ENCODE peak calls at places on chromosome 18, in seven cellular contexts. S, M, W, N, O, K and Q are unnamed samples.

GRCh38 chr18:38545071-38545470 is 979.5 kb upstream of the CELF4 start:
- DNase-seq in M (peak), K (no peak), W (peak), N (no peak), S (no peak), O (no peak), Q (no peak)

GRCh38 chr18:27780061-27780740 is 396.7 kb downstream of the CDH2 start:
- DNase-seq in O (no peak), W (no peak), K (no peak), M (no peak), N (no peak), S (no peak), Q (no peak)

GRCh38 chr18:59376351-59376935 is 17.4 kb upstream of the LMAN1 start:
- DNase-seq in K (no peak), W (no peak), M (no peak), O (no peak), N (no peak), S (no peak), Q (no peak)

GRCh38 chr18:73880387-73880786 is 267.2 kb downstream of the FBXO15 start:
- DNase-seq in S (no peak), M (no peak), W (no peak), O (no peak), N (no peak), K (no peak), Q (no peak)

GRCh38 chr18:43001821-43002220 is 113.7 kb downstream of the RIT2 start:
- DNase-seq in O (no peak), W (no peak), S (no peak), N (no peak), M (no peak), K (no peak), Q (no peak)

GRCh38 chr18:23719634-23720201 is 30.5 kb downstream of the LAMA3 start:
- DNase-seq in O (no peak), K (no peak), W (no peak), M (peak), N (peak), S (no peak), Q (no peak)

GRCh38 chr18:77223221-77223639 is 26.4 kb upstream of the GALR1 start:
- DNase-seq in O (no peak), M (no peak), K (no peak), N (no peak), S (no peak), W (no peak), Q (no peak)

GRCh38 chr18:37483221-37483971 is 82.2 kb downstream of the CELF4 start:
- DNase-seq in M (no peak), O (no peak), S (no peak), K (no peak), N (no peak), W (no peak), Q (no peak)

GRCh38 chr18:45448871-45449270 is 166.4 kb upstream of the SLC14A2 start:
- DNase-seq in W (no peak), O (no peak), S (no peak), M (no peak), N (no peak), K (no peak), Q (no peak)

GRCh38 chr18:9743200-9744016 is 35.3 kb downstream of the RAB31 start:
- DNase-seq in W (peak), S (no peak), M (peak), O (no peak), K (no peak), N (peak), Q (no peak)

GRCh38 chr18:13628211-13628610 is 98.1 kb downstream of the FAM210A start:
- DNase-seq in O (no peak), M (no peak), W (no peak), S (no peak), K (no peak), N (no peak), Q (no peak)

GRCh38 chr18:3624818-3625716 is 175.1 kb downstream of the TGIF1 start:
- DNase-seq in N (peak), K (no peak), O (no peak), M (no peak), S (no peak), W (no peak), Q (no peak)

GRCh38 chr18:74793746-74794145 is 196.1 kb downstream of the ZNF407 start:
- DNase-seq in K (no peak), O (no peak), M (no peak), W (no peak), S (no peak), N (no peak), Q (no peak)

GRCh38 chr18:24212939-24213338 is 74.1 kb downstream of the CABYR start:
- DNase-seq in S (no peak), K (no peak), O (no peak), M (peak), W (no peak), N (no peak), Q (no peak)

GRCh38 chr18:78979058-78979680 is 449 bp upstream of the SALL3 start:
- DNase-seq in S (no peak), O (no peak), M (no peak), K (no peak), W (peak), N (no peak), Q (peak)

GRCh38 chr18:2351126-2351850 is 220.0 kb downstream of the METTL4 start:
- DNase-seq in K (no peak), O (no peak), S (no peak), W (no peak), M (no peak), N (no peak), Q (no peak)

GRCh38 chr18:28065031-28065792 is 111.7 kb downstream of the CDH2 start:
- DNase-seq in S (no peak), M (peak), W (no peak), N (no peak), K (no peak), O (no peak), Q (no peak)

GRCh38 chr18:62723666-62724281 is 8.4 kb downstream of the PHLPP1 start:
- DNase-seq in S (no peak), O (no peak), K (no peak), N (no peak), W (no peak), M (peak), Q (no peak)

GRCh38 chr18:67520276-67521035 is 3.9 kb upstream of the DSEL start:
- DNase-seq in O (no peak), N (no peak), K (no peak), W (no peak), S (no peak), M (no peak), Q (no peak)

GRCh38 chr18:39958876-39959275 is 1996.2 kb upstream of the PIK3C3 start:
- DNase-seq in M (no peak), O (no peak), S (no peak), N (no peak), K (no peak), W (no peak), Q (no peak)

GRCh38 chr18:62399781-62400308 is 74.7 kb downstream of the TNFRSF11A start:
- DNase-seq in W (no peak), M (peak), O (no peak), K (no peak), S (no peak), N (no peak), Q (peak)

GRCh38 chr18:47184419-47185050 is 8.4 kb upstream of the IER3IP1 start:
- DNase-seq in S (no peak), K (no peak), O (no peak), N (peak), M (peak), W (no peak), Q (no peak)

GRCh38 chr18:63001861-63002260 is 286.5 kb downstream of the PHLPP1 start:
- DNase-seq in N (no peak), W (no peak), M (no peak), S (no peak), K (no peak), O (no peak), Q (no peak)

GRCh38 chr18:14978962-14979535 is 231.1 kb downstream of the ANKRD30B start:
- DNase-seq in N (no peak), S (no peak), K (no peak), W (peak), M (peak), O (no peak), Q (peak)
- TF ChIP-seq TAF1 in N (no peak), S (no peak), K (no peak), W (no peak), M (no peak), O (no peak), Q (no peak)

GRCh38 chr18:60740313-60740712 is 367.7 kb upstream of the MC4R start:
- DNase-seq in W (no peak), O (no peak), M (no peak), N (no peak), S (no peak), K (no peak), Q (no peak)

GRCh38 chr18:60739212-60739611 is 366.6 kb upstream of the MC4R start:
- DNase-seq in W (no peak), M (no peak), O (no peak), K (no peak), N (no peak), S (no peak), Q (no peak)
- TF ChIP-seq TAF1 in W (no peak), M (no peak), O (no peak), K (no peak), N (no peak), S (no peak), Q (no peak)

GRCh38 chr18:56641714-56642331 is 3.4 kb upstream of the TXNL1 start:
- DNase-seq in N (no peak), W (no peak), S (no peak), M (peak), O (no peak), K (no peak), Q (no peak)

GRCh38 chr18:56650056-56650455 is 1.1 kb upstream of the WDR7 start:
- DNase-seq in M (no peak), N (no peak), K (no peak), W (no peak), S (no peak), O (no peak), Q (no peak)

GRCh38 chr18:56648307-56648706 is 2.9 kb upstream of the WDR7 start:
- DNase-seq in S (no peak), K (no peak), O (no peak), W (no peak), N (no peak), M (no peak), Q (no peak)

GRCh38 chr18:56647071-56647470 is 4.1 kb upstream of the WDR7 start:
- DNase-seq in O (no peak), S (no peak), N (no peak), M (no peak), W (no peak), K (no peak), Q (no peak)

DNA sequence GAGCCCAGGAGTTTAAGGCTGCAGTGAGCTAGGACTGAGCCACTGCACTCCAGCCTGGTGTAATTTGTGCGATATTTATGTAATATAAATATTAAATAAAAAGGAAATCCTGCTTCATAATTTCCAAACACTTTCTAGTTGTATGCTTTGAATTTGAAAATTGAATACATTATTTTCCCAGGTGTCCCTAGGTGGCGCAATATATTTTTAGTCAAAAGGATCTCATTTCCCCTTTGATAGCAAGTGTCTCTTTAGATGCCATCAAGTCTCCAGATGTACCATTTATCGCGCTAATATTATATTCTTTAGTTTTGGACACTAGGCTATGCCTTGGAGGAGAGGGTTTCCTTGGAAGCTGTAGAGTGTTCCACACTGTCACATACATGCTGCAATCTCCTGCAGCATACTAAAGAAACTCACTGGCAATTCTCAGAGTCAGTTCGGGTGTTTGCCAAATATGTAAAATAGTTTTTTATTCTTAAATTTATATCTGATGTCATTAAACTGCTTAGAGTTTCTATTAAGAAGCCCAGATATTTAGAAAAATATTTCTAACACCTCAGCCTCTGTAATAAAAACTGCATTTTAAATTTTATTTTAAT is 5.6 kb upstream of the WDR7 start:
- DNase-seq in N (no peak), W (no peak), K (no peak), M (no peak), S (no peak), O (no peak), Q (no peak)
- TF ChIP-seq TAF1 in N (no peak), W (no peak), K (no peak), M (no peak), S (no peak), O (no peak), Q (no peak)

GRCh38 chr18:56066524-56067215 is 478.7 kb upstream of the TCF4 start:
- DNase-seq in M (no peak), O (no peak), W (no peak), K (no peak), N (no peak), S (no peak), Q (no peak)

GRCh38 chr18:56068030-56068671 is 480.2 kb upstream of the TCF4 start:
- DNase-seq in K (no peak), M (no peak), O (no peak), W (no peak), N (no peak), S (no peak), Q (peak)

GRCh38 chr18:56068701-56069100 is 480.7 kb upstream of the TCF4 start:
- DNase-seq in O (no peak), S (no peak), W (no peak), K (no peak), N (no peak), M (no peak), Q (no peak)

GRCh38 chr18:56065101-56065500 is 477.1 kb upstream of the TCF4 start:
- DNase-seq in S (no peak), M (no peak), N (no peak), W (no peak), O (no peak), K (no peak), Q (no peak)

GRCh38 chr18:56067216-56067611 is 479.2 kb upstream of the TCF4 start:
- DNase-seq in W (no peak), N (no peak), S (no peak), K (no peak), M (no peak), O (no peak), Q (peak)
- TF ChIP-seq TAF1 in W (no peak), N (no peak), S (no peak), K (no peak), M (no peak), O (no peak), Q (no peak)

DNA sequence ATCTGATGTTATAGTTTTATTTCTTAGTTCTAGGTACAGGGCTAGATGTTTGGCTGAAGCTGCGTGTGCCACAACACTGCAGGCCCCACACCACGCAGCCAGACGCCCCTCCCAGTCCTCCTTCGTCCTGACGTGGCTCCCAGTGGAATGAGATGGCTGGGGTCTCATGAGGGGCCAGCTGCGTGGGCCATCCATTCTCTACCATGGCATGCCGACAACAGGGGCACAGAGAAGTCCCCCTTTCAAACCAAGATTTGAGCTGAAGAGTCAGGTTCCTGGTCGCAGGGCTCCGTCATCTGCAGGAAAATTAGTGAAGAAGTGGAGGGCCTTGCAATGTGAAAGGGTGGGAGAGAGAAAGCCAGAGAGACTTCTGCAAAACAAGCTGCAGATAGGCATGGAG is 64.5 kb downstream of the PARD6G start:
- DNase-seq in S (no peak), K (no peak), O (no peak), W (no peak), M (no peak), N (no peak), Q (no peak)
- TF ChIP-seq TAF1 in S (no peak), K (no peak), O (no peak), W (no peak), M (no peak), N (no peak), Q (no peak)

GRCh38 chr18:60656563-60656962 is 284.0 kb upstream of the MC4R start:
- DNase-seq in W (no peak), K (no peak), S (no peak), O (no peak), M (no peak), N (no peak), Q (no peak)
- TF ChIP-seq TAF1 in W (no peak), K (no peak), S (no peak), O (no peak), M (no peak), N (no peak), Q (no peak)